ENCODE peak calls at places on chromosomes 13 and 19, in seven cellular contexts. One of them, this sample, is unnamed.

GRCh38 chr19:30226464-30227070 is 145.6 kb upstream of the ZNF536 start:
- DNase-seq in activated T-cell treated with anti-CD3 and anti-CD28 coated beads for 1 hour: no peak
- DNase-seq in astrocyte of the spinal cord: no peak
- DNase-seq in uterus: no peak
- DNase-seq in mucosa of descending colon: no peak
- DNase-seq in effector memory CD8-positive, alpha-beta T cell: no peak
- DNase-seq in neural progenitor cell: peak; percentile 48
- DNase-seq in this sample: no peak

GRCh38 chr19:47860602-47861297 is 1.7 kb downstream of the TPRX2 start:
- DNase-seq in astrocyte of the spinal cord: no peak
- DNase-seq in neural progenitor cell: no peak
- DNase-seq in effector memory CD8-positive, alpha-beta T cell: no peak
- DNase-seq in activated T-cell treated with anti-CD3 and anti-CD28 coated beads for 1 hour: no peak
- DNase-seq in uterus: no peak
- DNase-seq in mucosa of descending colon: peak; percentile 37
- DNase-seq in this sample: no peak

GRCh38 chr13:107223867-107224266 is 655.9 kb upstream of the ARGLU1 start:
- DNase-seq in mucosa of descending colon: no peak
- DNase-seq in neural progenitor cell: no peak
- DNase-seq in astrocyte of the spinal cord: no peak
- DNase-seq in effector memory CD8-positive, alpha-beta T cell: no peak
- DNase-seq in uterus: no peak
- DNase-seq in activated T-cell treated with anti-CD3 and anti-CD28 coated beads for 1 hour: no peak
- DNase-seq in this sample: no peak

GRCh38 chr19:49094505-49095482 is 9.5 kb downstream of the SNRNP70 start:
- DNase-seq in activated T-cell treated with anti-CD3 and anti-CD28 coated beads for 1 hour: no peak
- DNase-seq in astrocyte of the spinal cord: no peak
- DNase-seq in effector memory CD8-positive, alpha-beta T cell: no peak
- DNase-seq in neural progenitor cell: no peak
- DNase-seq in mucosa of descending colon: no peak
- DNase-seq in uterus: no peak
- DNase-seq in this sample: no peak

GRCh38 chr19:38736036-38736412 is 8.2 kb downstream of the CAPN12 start:
- DNase-seq in uterus: peak; percentile 49
- DNase-seq in mucosa of descending colon: peak; percentile 90
- DNase-seq in astrocyte of the spinal cord: no peak
- DNase-seq in effector memory CD8-positive, alpha-beta T cell: peak; percentile 63
- DNase-seq in activated T-cell treated with anti-CD3 and anti-CD28 coated beads for 1 hour: peak; percentile 38
- DNase-seq in neural progenitor cell: peak; percentile 82
- DNase-seq in this sample: peak; percentile 59

GRCh38 chr19:3359850-3360493 is 6.4 kb upstream of the NFIC start:
- DNase-seq in activated T-cell treated with anti-CD3 and anti-CD28 coated beads for 1 hour: no peak
- DNase-seq in mucosa of descending colon: peak; percentile 49
- DNase-seq in effector memory CD8-positive, alpha-beta T cell: peak; percentile 12
- DNase-seq in neural progenitor cell: no peak
- DNase-seq in uterus: no peak
- DNase-seq in astrocyte of the spinal cord: no peak
- DNase-seq in this sample: no peak

GRCh38 chr19:42267644-42268141 is 1.4 kb upstream of the CIC start:
- DNase-seq in astrocyte of the spinal cord: no peak
- DNase-seq in uterus: peak; percentile 27
- DNase-seq in mucosa of descending colon: no peak
- DNase-seq in neural progenitor cell: no peak
- DNase-seq in effector memory CD8-positive, alpha-beta T cell: no peak
- DNase-seq in activated T-cell treated with anti-CD3 and anti-CD28 coated beads for 1 hour: no peak
- DNase-seq in this sample: no peak

GRCh38 chr19:5693195-5694166 is 3.4 kb downstream of the RPL36 start:
- DNase-seq in activated T-cell treated with anti-CD3 and anti-CD28 coated beads for 1 hour: no peak
- DNase-seq in astrocyte of the spinal cord: no peak
- DNase-seq in effector memory CD8-positive, alpha-beta T cell: no peak
- DNase-seq in uterus: no peak
- DNase-seq in mucosa of descending colon: no peak
- DNase-seq in neural progenitor cell: no peak
- DNase-seq in this sample: no peak

GRCh38 chr13:79631260-79631659 is 150.3 kb downstream of the NDFIP2 start:
- DNase-seq in mucosa of descending colon: no peak
- DNase-seq in astrocyte of the spinal cord: peak; percentile 78
- DNase-seq in activated T-cell treated with anti-CD3 and anti-CD28 coated beads for 1 hour: no peak
- DNase-seq in effector memory CD8-positive, alpha-beta T cell: no peak
- DNase-seq in neural progenitor cell: no peak
- DNase-seq in uterus: no peak
- DNase-seq in this sample: no peak

GRCh38 chr13:110397445-110397844 is 90.4 kb downstream of the COL4A2 start:
- DNase-seq in astrocyte of the spinal cord: no peak
- DNase-seq in uterus: peak; percentile 69
- DNase-seq in mucosa of descending colon: no peak
- DNase-seq in neural progenitor cell: no peak
- DNase-seq in effector memory CD8-positive, alpha-beta T cell: no peak
- DNase-seq in activated T-cell treated with anti-CD3 and anti-CD28 coated beads for 1 hour: no peak
- DNase-seq in this sample: no peak

GRCh38 chr19:31408460-31409124 is 59.4 kb upstream of the TSHZ3 start:
- DNase-seq in uterus: peak; percentile 22
- DNase-seq in effector memory CD8-positive, alpha-beta T cell: no peak
- DNase-seq in activated T-cell treated with anti-CD3 and anti-CD28 coated beads for 1 hour: no peak
- DNase-seq in mucosa of descending colon: no peak
- DNase-seq in neural progenitor cell: no peak
- DNase-seq in astrocyte of the spinal cord: peak; percentile 84
- DNase-seq in this sample: no peak

GRCh38 chr13:33213024-33213795 is 72.3 kb downstream of the STARD13 start:
- DNase-seq in neural progenitor cell: peak; percentile 53
- DNase-seq in mucosa of descending colon: no peak
- DNase-seq in uterus: no peak
- DNase-seq in astrocyte of the spinal cord: peak; percentile 80
- DNase-seq in effector memory CD8-positive, alpha-beta T cell: no peak
- DNase-seq in activated T-cell treated with anti-CD3 and anti-CD28 coated beads for 1 hour: no peak
- DNase-seq in this sample: no peak

GRCh38 chr19:38024991-38025716 is 118.1 kb downstream of the SIPA1L3 start:
- DNase-seq in effector memory CD8-positive, alpha-beta T cell: no peak
- DNase-seq in astrocyte of the spinal cord: no peak
- DNase-seq in mucosa of descending colon: no peak
- DNase-seq in uterus: no peak
- DNase-seq in neural progenitor cell: no peak
- DNase-seq in activated T-cell treated with anti-CD3 and anti-CD28 coated beads for 1 hour: no peak
- DNase-seq in this sample: no peak

GRCh38 chr13:46804391-46804815 is 7.4 kb upstream of the ESD start:
- DNase-seq in neural progenitor cell: no peak
- DNase-seq in mucosa of descending colon: no peak
- DNase-seq in astrocyte of the spinal cord: peak; percentile 95
- DNase-seq in activated T-cell treated with anti-CD3 and anti-CD28 coated beads for 1 hour: no peak
- DNase-seq in effector memory CD8-positive, alpha-beta T cell: no peak
- DNase-seq in uterus: no peak
- DNase-seq in this sample: no peak

GRCh38 chr13:80547885-80548284 is 207.0 kb upstream of the SPRY2 start:
- DNase-seq in astrocyte of the spinal cord: peak; percentile 26
- DNase-seq in activated T-cell treated with anti-CD3 and anti-CD28 coated beads for 1 hour: no peak
- DNase-seq in neural progenitor cell: no peak
- DNase-seq in uterus: no peak
- DNase-seq in effector memory CD8-positive, alpha-beta T cell: no peak
- DNase-seq in mucosa of descending colon: no peak
- DNase-seq in this sample: no peak

GRCh38 chr13:78046349-78046748 is 127.7 kb upstream of the EDNRB start:
- DNase-seq in mucosa of descending colon: no peak
- DNase-seq in activated T-cell treated with anti-CD3 and anti-CD28 coated beads for 1 hour: no peak
- DNase-seq in astrocyte of the spinal cord: no peak
- DNase-seq in uterus: no peak
- DNase-seq in neural progenitor cell: no peak
- DNase-seq in effector memory CD8-positive, alpha-beta T cell: no peak
- DNase-seq in this sample: no peak

GRCh38 chr13:73849292-73849691 is 284.9 kb downstream of the KLF12 start:
- DNase-seq in astrocyte of the spinal cord: peak; percentile 57
- DNase-seq in mucosa of descending colon: no peak
- DNase-seq in uterus: no peak
- DNase-seq in effector memory CD8-positive, alpha-beta T cell: no peak
- DNase-seq in activated T-cell treated with anti-CD3 and anti-CD28 coated beads for 1 hour: no peak
- DNase-seq in neural progenitor cell: peak; percentile 64
- DNase-seq in this sample: no peak

GRCh38 chr13:36344173-36344572 is 2.0 kb downstream of the SPART start:
- DNase-seq in uterus: peak; percentile 62
- DNase-seq in effector memory CD8-positive, alpha-beta T cell: no peak
- DNase-seq in mucosa of descending colon: no peak
- DNase-seq in neural progenitor cell: no peak
- DNase-seq in astrocyte of the spinal cord: no peak
- DNase-seq in activated T-cell treated with anti-CD3 and anti-CD28 coated beads for 1 hour: no peak
- DNase-seq in this sample: no peak

GRCh38 chr19:11737964-11738745 is 591 bp downstream of the ZNF823 start:
- DNase-seq in neural progenitor cell: peak; percentile 71
- DNase-seq in effector memory CD8-positive, alpha-beta T cell: peak; percentile 8
- DNase-seq in uterus: peak; percentile 23
- DNase-seq in mucosa of descending colon: peak; percentile 90
- DNase-seq in activated T-cell treated with anti-CD3 and anti-CD28 coated beads for 1 hour: peak; percentile 5
- DNase-seq in astrocyte of the spinal cord: peak; percentile 2
- DNase-seq in this sample: no peak

GRCh38 chr19:10567696-10568443 is 909 bp downstream of the CDKN2D start:
- DNase-seq in neural progenitor cell: no peak
- DNase-seq in uterus: no peak
- DNase-seq in astrocyte of the spinal cord: no peak
- DNase-seq in activated T-cell treated with anti-CD3 and anti-CD28 coated beads for 1 hour: no peak
- DNase-seq in effector memory CD8-positive, alpha-beta T cell: no peak
- DNase-seq in mucosa of descending colon: no peak
- DNase-seq in this sample: no peak

GRCh38 chr19:3880471-3881271 is at the start of gene ATCAY:
- DNase-seq in astrocyte of the spinal cord: no peak
- DNase-seq in effector memory CD8-positive, alpha-beta T cell: no peak
- DNase-seq in mucosa of descending colon: no peak
- DNase-seq in uterus: no peak
- DNase-seq in neural progenitor cell: peak; percentile 91
- DNase-seq in activated T-cell treated with anti-CD3 and anti-CD28 coated beads for 1 hour: no peak
- DNase-seq in this sample: no peak

GRCh38 chr13:69292789-69293425 is 814.7 kb upstream of the ATXN8OS start:
- DNase-seq in neural progenitor cell: no peak
- DNase-seq in astrocyte of the spinal cord: no peak
- DNase-seq in mucosa of descending colon: no peak
- DNase-seq in effector memory CD8-positive, alpha-beta T cell: no peak
- DNase-seq in activated T-cell treated with anti-CD3 and anti-CD28 coated beads for 1 hour: no peak
- DNase-seq in uterus: no peak
- DNase-seq in this sample: no peak

GRCh38 chr19:16969127-16969526 is 57.5 kb downstream of the CPAMD8 start:
- DNase-seq in effector memory CD8-positive, alpha-beta T cell: no peak
- DNase-seq in mucosa of descending colon: no peak
- DNase-seq in uterus: no peak
- DNase-seq in astrocyte of the spinal cord: no peak
- DNase-seq in neural progenitor cell: no peak
- DNase-seq in activated T-cell treated with anti-CD3 and anti-CD28 coated beads for 1 hour: no peak
- DNase-seq in this sample: no peak

GRCh38 chr13:39282400-39282972 is 244.2 kb downstream of the NHLRC3 start:
- DNase-seq in effector memory CD8-positive, alpha-beta T cell: no peak
- DNase-seq in astrocyte of the spinal cord: no peak
- DNase-seq in activated T-cell treated with anti-CD3 and anti-CD28 coated beads for 1 hour: no peak
- DNase-seq in neural progenitor cell: no peak
- DNase-seq in uterus: no peak
- DNase-seq in mucosa of descending colon: no peak
- DNase-seq in this sample: no peak

GRCh38 chr13:113151745-113152707 is 6.4 kb upstream of the PROZ start:
- DNase-seq in effector memory CD8-positive, alpha-beta T cell: no peak
- DNase-seq in neural progenitor cell: no peak
- DNase-seq in astrocyte of the spinal cord: peak; percentile 68
- DNase-seq in activated T-cell treated with anti-CD3 and anti-CD28 coated beads for 1 hour: no peak
- DNase-seq in uterus: no peak
- DNase-seq in mucosa of descending colon: no peak
- DNase-seq in this sample: no peak

GRCh38 chr19:4694211-4694987 is 24.3 kb upstream of the MYDGF start:
- DNase-seq in neural progenitor cell: no peak
- DNase-seq in mucosa of descending colon: peak; percentile 57
- DNase-seq in effector memory CD8-positive, alpha-beta T cell: no peak
- DNase-seq in uterus: peak; percentile 72
- DNase-seq in astrocyte of the spinal cord: peak; percentile 98
- DNase-seq in activated T-cell treated with anti-CD3 and anti-CD28 coated beads for 1 hour: no peak
- DNase-seq in this sample: no peak

GRCh38 chr13:114104626-114105350 is 27.6 kb downstream of the RASA3 start:
- DNase-seq in neural progenitor cell: no peak
- DNase-seq in uterus: peak; percentile 13
- DNase-seq in effector memory CD8-positive, alpha-beta T cell: no peak
- DNase-seq in astrocyte of the spinal cord: no peak
- DNase-seq in mucosa of descending colon: peak; percentile 48
- DNase-seq in activated T-cell treated with anti-CD3 and anti-CD28 coated beads for 1 hour: no peak
- DNase-seq in this sample: no peak

GRCh38 chr19:40612831-40613668 is 11.9 kb downstream of the LTBP4 start:
- DNase-seq in effector memory CD8-positive, alpha-beta T cell: peak; percentile 57
- DNase-seq in astrocyte of the spinal cord: peak; percentile 53
- DNase-seq in activated T-cell treated with anti-CD3 and anti-CD28 coated beads for 1 hour: peak; percentile 66
- DNase-seq in uterus: peak; percentile 67
- DNase-seq in mucosa of descending colon: peak; percentile 80
- DNase-seq in neural progenitor cell: peak; percentile 88
- DNase-seq in this sample: peak; percentile 51

GRCh38 chr19:33048806-33049676 is 15.6 kb downstream of the RHPN2 start:
- DNase-seq in neural progenitor cell: no peak
- DNase-seq in mucosa of descending colon: no peak
- DNase-seq in activated T-cell treated with anti-CD3 and anti-CD28 coated beads for 1 hour: no peak
- DNase-seq in uterus: no peak
- DNase-seq in effector memory CD8-positive, alpha-beta T cell: no peak
- DNase-seq in astrocyte of the spinal cord: no peak
- DNase-seq in this sample: no peak

GRCh38 chr13:79792716-79793115 is 311.8 kb downstream of the NDFIP2 start:
- DNase-seq in mucosa of descending colon: no peak
- DNase-seq in uterus: no peak
- DNase-seq in astrocyte of the spinal cord: no peak
- DNase-seq in activated T-cell treated with anti-CD3 and anti-CD28 coated beads for 1 hour: no peak
- DNase-seq in effector memory CD8-positive, alpha-beta T cell: no peak
- DNase-seq in neural progenitor cell: no peak
- DNase-seq in this sample: no peak